ENCODE peak calls at places on chromosomes 5 and 9, in four cellular contexts. One of them, this sample, is unnamed.

GRCh38 chr9:116168231-116168630 is 14.6 kb downstream of the PAPPA start:
- DNase-seq in CD4-positive, alpha-beta T cell: no peak
- DNase-seq in HCEC 1CT: no peak
- DNase-seq in ELR: no peak
- DNase-seq in this sample: no peak

GRCh38 chr5:59599729-59600128 is 293.8 kb downstream of the PDE4D start:
- DNase-seq in HCEC 1CT: no peak
- DNase-seq in CD4-positive, alpha-beta T cell: no peak
- DNase-seq in ELR: no peak
- DNase-seq in this sample: no peak

GRCh38 chr5:35919191-35919590 is 19.2 kb downstream of the CAPSL start:
- DNase-seq in ELR: peak
- DNase-seq in CD4-positive, alpha-beta T cell: no peak
- DNase-seq in HCEC 1CT: peak
- DNase-seq in this sample: peak

GRCh38 chr9:4801156-4801555 is 8.4 kb downstream of the RCL1 start:
- DNase-seq in HCEC 1CT: no peak
- DNase-seq in ELR: no peak
- DNase-seq in CD4-positive, alpha-beta T cell: no peak
- DNase-seq in this sample: no peak

GRCh38 chr9:34744295-34745221 is 34.6 kb upstream of the CCL21 start:
- DNase-seq in HCEC 1CT: peak
- DNase-seq in ELR: peak
- DNase-seq in CD4-positive, alpha-beta T cell: no peak
- DNase-seq in this sample: peak

GRCh38 chr9:130665431-130666392 is 1.3 kb downstream of the PRDM12 start:
- DNase-seq in HCEC 1CT: no peak
- DNase-seq in CD4-positive, alpha-beta T cell: no peak
- DNase-seq in ELR: peak
- DNase-seq in this sample: no peak

GRCh38 chr5:39072915-39073758 is 1.1 kb downstream of the RICTOR start:
- DNase-seq in CD4-positive, alpha-beta T cell: peak
- DNase-seq in HCEC 1CT: peak
- DNase-seq in ELR: peak
- DNase-seq in this sample: peak

GRCh38 chr5:79418276-79418675 is 95.7 kb downstream of the HOMER1 start:
- DNase-seq in ELR: no peak
- DNase-seq in CD4-positive, alpha-beta T cell: no peak
- DNase-seq in HCEC 1CT: no peak
- DNase-seq in this sample: peak

GRCh38 chr5:61603211-61603908 is 271.3 kb downstream of the ZSWIM6 start:
- DNase-seq in ELR: no peak
- DNase-seq in CD4-positive, alpha-beta T cell: no peak
- DNase-seq in HCEC 1CT: no peak
- DNase-seq in this sample: no peak

This sample was measured in bronchial epithelial cell.